ENCODE peak calls at places on chromosome 13, in nine cellular contexts. U, Y, M, K, R, L, E, W and G are unnamed samples.

GRCh38 chr13:27113436-27113835 is 58.2 kb downstream of the USP12 start:
- DNase-seq in W (no peak), R (no peak), M (no peak), K (no peak), L (no peak), E (no peak), U (no peak), Y (peak; percentile 21), G (no peak)

GRCh38 chr13:95457294-95457693 is 95.2 kb upstream of the CLDN10 start:
- DNase-seq in M (no peak), U (no peak), Y (no peak), K (no peak), L (no peak), E (peak; percentile 47), R (no peak), W (no peak), G (peak; percentile 66)

GRCh38 chr13:110628952-110629701 is 13.8 kb downstream of the NAXD start:
- DNase-seq in W (no peak), U (no peak), L (no peak), M (no peak), K (no peak), E (no peak), Y (no peak), R (no peak), G (no peak)

GRCh38 chr13:29171244-29171643 is 351.1 kb downstream of the MTUS2 start:
- DNase-seq in U (no peak), M (no peak), Y (no peak), R (no peak), K (no peak), E (no peak), W (no peak), L (no peak), G (no peak)

GRCh38 chr13:33275916-33276315 is 9.6 kb downstream of the STARD13 start:
- DNase-seq in Y (no peak), M (no peak), R (no peak), U (no peak), K (no peak), W (no peak), E (no peak), L (no peak), G (no peak)

GRCh38 chr13:41017153-41017552 is 2.0 kb downstream of the ELF1 start:
- DNase-seq in M (no peak), W (no peak), Y (peak; percentile 54), U (no peak), K (no peak), E (no peak), R (no peak), L (no peak), G (no peak)

GRCh38 chr13:84870190-84870589 is 929.0 kb downstream of the SLITRK6 start:
- DNase-seq in L (no peak), R (no peak), Y (no peak), M (no peak), E (no peak), K (no peak), U (no peak), W (no peak), G (no peak)

GRCh38 chr13:80363890-80364503 is 23.1 kb upstream of the SPRY2 start:
- DNase-seq in U (no peak), W (no peak), R (no peak), E (no peak), K (no peak), Y (peak; percentile 24), M (peak; percentile 47), L (no peak), G (peak; percentile 29)

GRCh38 chr13:107650081-107650701 is 565.1 kb downstream of the LIG4 start:
- DNase-seq in Y (peak; percentile 7), M (peak; percentile 85), L (no peak), K (peak; percentile 63), U (no peak), E (peak; percentile 7), R (no peak), W (no peak), G (peak; percentile 26)

GRCh38 chr13:110712081-110712848 is 1.2 kb upstream of the ING1 start:
- DNase-seq in R (no peak), K (peak; percentile 76), E (peak; percentile 96), U (peak; percentile 79), W (peak; percentile 16), L (peak; percentile 53), M (peak; percentile 95), Y (peak; percentile 96), G (peak; percentile 92)

DNA sequence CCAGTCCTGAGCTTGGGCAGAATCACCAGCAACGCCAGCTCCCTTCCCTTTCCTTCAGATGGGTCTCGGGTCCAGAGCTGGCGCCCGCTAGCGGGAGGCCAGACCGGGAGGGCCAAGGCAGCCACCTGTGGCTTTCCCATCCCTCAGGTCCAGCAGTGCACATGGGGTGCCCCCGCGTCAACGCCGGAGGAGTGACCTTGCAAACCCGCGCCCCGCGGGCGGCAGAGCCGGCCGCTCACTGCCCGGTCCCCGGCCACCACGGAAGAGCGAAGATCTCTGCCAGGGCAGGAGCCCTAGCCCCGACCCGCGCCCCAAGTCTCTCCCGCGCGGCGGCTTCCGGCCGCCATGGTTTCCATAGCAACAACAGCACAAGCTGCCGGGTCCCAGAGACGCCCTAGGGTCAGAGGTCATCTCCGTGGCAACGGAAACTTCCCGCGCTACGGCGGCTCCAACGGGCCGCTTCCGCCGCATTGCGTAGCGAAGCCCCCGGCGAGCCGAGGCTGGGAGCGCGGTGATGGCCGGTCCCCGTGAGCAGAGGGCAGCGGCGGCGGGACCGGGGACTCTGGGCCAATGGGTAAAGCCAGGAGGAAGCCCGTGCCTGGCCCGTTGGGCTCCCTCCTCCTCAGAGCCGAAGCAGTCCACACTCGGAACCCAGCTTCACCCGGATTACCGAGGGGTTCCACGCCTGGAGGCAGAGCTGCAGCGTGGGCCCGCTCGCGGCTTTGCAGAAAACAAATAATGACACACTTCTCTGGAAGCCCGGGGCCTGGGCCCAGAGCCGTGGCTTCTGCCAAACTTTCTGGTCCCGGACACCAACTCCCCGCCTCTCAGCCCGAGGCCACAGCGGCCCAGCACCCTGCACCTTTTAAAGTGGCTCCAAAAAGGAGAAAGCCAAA is 7.4 kb downstream of the FGF14 start:
- DNase-seq in R (peak; percentile 36), W (peak; percentile 58), Y (peak; percentile 94), L (peak; percentile 55), E (peak; percentile 94), K (peak; percentile 99), M (peak; percentile 98), U (peak; percentile 84), G (peak; percentile 97)
- TF ChIP-seq CTCF in R (peak; percentile 57), W (no peak), Y (no peak), L (peak; percentile 34), E (peak; percentile 68), K (peak; percentile 44), M (peak; percentile 49), U (no peak), G (peak; percentile 53)

DNA sequence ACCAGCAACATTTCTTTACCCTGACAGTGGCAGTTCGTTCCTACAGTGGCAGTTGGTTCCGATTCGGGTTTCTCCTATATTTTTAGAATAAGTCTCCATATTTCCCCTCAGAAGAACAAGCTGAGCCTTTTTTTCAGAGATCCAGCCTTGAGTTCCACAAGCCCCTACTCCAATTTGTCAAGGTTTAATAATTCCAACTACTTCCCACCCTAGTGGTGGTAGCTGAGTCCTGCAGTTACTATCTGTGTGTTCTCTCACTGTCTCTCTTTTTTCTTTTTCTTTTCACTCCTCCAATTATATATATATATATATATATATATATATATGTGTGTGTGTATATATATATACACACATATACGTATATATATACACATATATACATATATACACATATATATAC is 1347.3 kb downstream of the PCDH9 start:
- DNase-seq in M (no peak), K (no peak), U (no peak), E (no peak), Y (no peak), L (no peak), W (no peak), R (no peak), G (no peak)
- TF ChIP-seq CTCF in M (peak; percentile 45), K (peak; percentile 47), U (no peak), E (no peak), Y (no peak), L (peak; percentile 24), W (no peak), R (peak; percentile 29), G (no peak)

GRCh38 chr13:73576291-73576690 is 517.5 kb downstream of the KLF5 start:
- DNase-seq in L (no peak), M (no peak), Y (no peak), K (no peak), W (no peak), E (no peak), R (no peak), U (no peak), G (no peak)
- TF ChIP-seq CTCF in L (no peak), M (no peak), Y (no peak), K (no peak), W (no peak), E (no peak), R (no peak), U (no peak), G (no peak)

GRCh38 chr13:78978381-78978998 is 319.5 kb upstream of the OBI1 start:
- DNase-seq in K (peak; percentile 60), Y (peak; percentile 58), R (peak; percentile 23), L (peak; percentile 29), U (no peak), M (peak; percentile 65), E (no peak), W (no peak), G (peak; percentile 39)
- TF ChIP-seq CTCF in K (peak; percentile 81), Y (peak; percentile 87), R (peak; percentile 72), L (peak; percentile 70), U (no peak), M (peak; percentile 75), E (peak; percentile 52), W (peak; percentile 42), G (peak; percentile 72)

GRCh38 chr13:39786091-39786490 is 130.6 kb downstream of the COG6 start:
- DNase-seq in K (no peak), M (peak; percentile 61), W (no peak), U (no peak), R (no peak), E (no peak), Y (no peak), L (no peak), G (no peak)

GRCh38 chr13:39779337-39780270 is 124.1 kb downstream of the COG6 start:
- DNase-seq in M (no peak), Y (no peak), U (no peak), L (no peak), W (no peak), R (no peak), K (no peak), E (no peak), G (no peak)

GRCh38 chr13:39781381-39781780 is 125.9 kb downstream of the COG6 start:
- DNase-seq in R (no peak), E (no peak), L (no peak), W (no peak), U (no peak), M (no peak), Y (no peak), K (no peak), G (no peak)

GRCh38 chr13:39784347-39784746 is 128.9 kb downstream of the COG6 start:
- DNase-seq in M (no peak), U (no peak), K (no peak), Y (no peak), W (no peak), E (no peak), L (peak; percentile 2), R (no peak), G (no peak)

DNA sequence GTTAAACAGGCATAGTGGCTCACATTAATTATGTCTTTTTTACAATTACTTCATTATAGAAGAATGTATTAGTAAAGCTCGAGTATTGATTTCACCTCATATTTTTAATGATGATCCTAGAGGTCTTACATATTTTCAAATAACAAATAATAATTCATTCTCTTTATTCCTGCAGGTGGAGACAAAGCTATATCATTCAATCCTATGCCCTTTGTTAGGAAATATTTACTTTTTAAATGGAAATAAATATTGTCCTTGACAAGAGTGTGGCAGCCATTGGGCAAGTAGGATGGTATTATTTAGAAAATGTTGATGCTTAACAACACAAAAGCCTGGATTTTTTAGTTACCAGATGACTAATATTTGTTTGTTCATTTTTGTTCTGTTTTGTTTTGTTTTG is 127.6 kb downstream of the COG6 start:
- DNase-seq in E (no peak), K (no peak), Y (no peak), U (no peak), L (no peak), M (no peak), W (no peak), R (no peak), G (no peak)
- TF ChIP-seq CTCF in E (no peak), K (no peak), Y (no peak), U (no peak), L (no peak), M (no peak), W (no peak), R (no peak), G (no peak)